ENCODE peak calls at places on chromosomes 1 and 21, in five cellular contexts. K is uterus, D is left lung, S is osteoblast, X is mesendoderm. A is an unnamed sample.

GRCh38 chr1:196678510-196678884 is 26.7 kb downstream of the CFH start:
- DNase-seq in S (no peak), D (no peak), X (peak), K (no peak), A (no peak)

GRCh38 chr21:21675601-21676000 is 677.4 kb downstream of the NCAM2 start:
- DNase-seq in K (no peak), S (no peak), D (no peak), X (no peak), A (no peak)

GRCh38 chr1:15062479-15063099 is 91.0 kb upstream of the TMEM51 start:
- DNase-seq in X (peak), D (no peak), S (peak), K (no peak), A (no peak)

GRCh38 chr21:33455858-33456446 is 23.8 kb downstream of the TMEM50B start:
- DNase-seq in K (no peak), X (no peak), S (no peak), D (no peak), A (no peak)

GRCh38 chr1:109281680-109282496 is 1.1 kb downstream of the PSRC1 start:
- DNase-seq in D (peak), X (no peak), S (peak), K (no peak), A (no peak)

GRCh38 chr1:185894806-185895205 is 160.6 kb downstream of the HMCN1 start:
- DNase-seq in S (no peak), X (no peak), D (no peak), K (no peak), A (no peak)

GRCh38 chr21:26833011-26833410 is 12.2 kb downstream of the ADAMTS1 start:
- DNase-seq in X (no peak), K (no peak), D (peak), S (no peak), A (no peak)

GRCh38 chr1:24635195-24635843 is 7.8 kb upstream of the SRRM1 start:
- DNase-seq in D (no peak), S (peak), X (peak), K (no peak), A (peak)

GRCh38 chr1:165914136-165914798 is 86.9 kb downstream of the UCK2 start:
- DNase-seq in D (no peak), S (peak), X (peak), K (peak), A (peak)

GRCh38 chr1:54117815-54118563 is 34.8 kb downstream of the CDCP2 start:
- DNase-seq in K (no peak), S (peak), D (no peak), X (no peak), A (no peak)

GRCh38 chr1:235006132-235006721 is 122.4 kb downstream of the TOMM20 start:
- DNase-seq in S (no peak), D (no peak), X (no peak), K (no peak), A (no peak)

GRCh38 chr1:235006816-235007215 is 121.8 kb downstream of the TOMM20 start:
- DNase-seq in X (no peak), D (no peak), K (no peak), S (no peak), A (no peak)

GRCh38 chr1:235009561-235010306 is 118.9 kb downstream of the TOMM20 start:
- DNase-seq in D (no peak), X (no peak), S (no peak), K (no peak), A (no peak)

GRCh38 chr1:235009074-235009473 is 119.6 kb downstream of the TOMM20 start:
- DNase-seq in D (no peak), X (no peak), K (no peak), S (no peak), A (no peak)

DNA sequence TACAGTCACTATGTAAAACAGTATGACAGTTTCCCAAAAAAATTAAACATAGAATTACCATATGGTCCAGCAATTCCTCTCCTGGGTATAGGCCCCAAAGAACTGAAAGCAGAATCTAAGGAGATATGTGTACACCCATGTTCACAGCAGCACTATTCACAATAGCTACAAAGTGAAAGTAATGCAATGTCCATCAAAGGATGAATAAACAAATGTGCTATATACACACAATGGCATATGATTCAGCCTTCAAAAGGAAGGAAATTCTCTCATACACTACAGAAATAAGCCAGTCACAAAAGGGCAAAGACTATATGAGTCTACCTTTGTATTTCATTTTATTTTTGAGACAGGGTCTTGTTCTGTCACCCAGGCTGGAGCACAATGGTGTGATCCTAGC is 120.4 kb downstream of the TOMM20 start:
- DNase-seq in S (no peak), K (no peak), D (no peak), X (no peak), A (no peak)
- H3K27ac ChIP-seq in S (no peak), K (no peak), D (no peak), X (no peak), A (no peak)

DNA sequence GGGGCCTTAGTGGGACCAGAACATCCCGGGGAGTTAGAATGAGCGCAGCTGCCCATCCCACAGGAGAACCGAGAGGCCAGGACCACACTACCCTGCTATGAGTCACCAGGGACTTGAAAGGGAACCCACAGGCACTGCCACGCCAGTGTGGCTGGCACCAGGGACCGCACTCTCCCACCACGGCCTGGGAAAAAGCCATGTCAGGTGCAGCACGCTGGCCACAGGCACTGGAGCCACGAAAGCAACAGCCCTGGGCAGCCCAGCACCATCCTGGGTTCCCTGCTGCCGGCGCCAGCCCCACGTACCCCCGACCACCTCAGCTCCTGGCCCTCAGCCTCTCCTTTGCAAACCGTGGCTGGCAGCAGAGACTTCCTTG is 14.1 kb upstream of the TMEM240 start:
- DNase-seq in K (no peak), D (no peak), S (peak), X (no peak), A (no peak)
- H3K27ac ChIP-seq in K (no peak), D (peak), S (peak), X (no peak), A (no peak)

GRCh38 chr1:3355089-3355488 is 99.4 kb upstream of the ARHGEF16 start:
- DNase-seq in X (no peak), K (no peak), S (no peak), D (no peak), A (no peak)

GRCh38 chr1:3352084-3352951 is 102.1 kb upstream of the ARHGEF16 start:
- DNase-seq in X (peak), K (peak), D (no peak), S (no peak), A (no peak)

GRCh38 chr1:3355894-3356826 is 98.3 kb upstream of the ARHGEF16 start:
- DNase-seq in D (no peak), X (no peak), S (no peak), K (no peak), A (no peak)

GRCh38 chr1:3352952-3353331 is 101.5 kb upstream of the ARHGEF16 start:
- DNase-seq in D (no peak), K (peak), X (no peak), S (no peak), A (no peak)

DNA sequence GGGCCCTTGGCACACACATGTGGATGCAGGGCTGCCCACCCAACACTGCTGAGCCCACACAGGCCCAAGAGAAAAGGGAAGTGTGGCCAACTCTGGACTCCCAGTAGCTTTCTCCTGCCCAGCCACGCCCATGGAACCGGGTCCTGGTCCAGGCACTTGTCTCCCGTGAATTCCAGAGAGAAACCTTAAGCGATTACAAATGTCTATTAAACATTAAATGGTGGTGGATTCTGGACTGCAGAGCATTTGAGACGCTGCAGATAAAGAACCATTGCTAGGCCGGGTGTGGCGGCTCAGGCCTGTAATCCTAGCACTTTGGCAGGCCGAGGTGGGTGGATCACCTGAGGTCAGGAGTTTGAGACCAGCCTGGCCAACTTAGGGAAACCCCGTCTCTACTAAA is 100.6 kb upstream of the ARHGEF16 start:
- DNase-seq in D (no peak), K (no peak), X (no peak), S (no peak), A (no peak)
- H3K27ac ChIP-seq in D (no peak), K (peak), X (no peak), S (no peak), A (no peak)

GRCh38 chr1:236536540-236536939 is 12.8 kb downstream of the LGALS8 start:
- DNase-seq in D (no peak), S (no peak), K (no peak), X (no peak), A (no peak)

GRCh38 chr1:236535190-236535589 is 11.4 kb downstream of the LGALS8 start:
- DNase-seq in K (no peak), X (no peak), S (no peak), D (no peak), A (no peak)

GRCh38 chr1:236532850-236533249 is 9.1 kb downstream of the LGALS8 start:
- DNase-seq in X (no peak), D (no peak), S (no peak), K (no peak), A (no peak)

GRCh38 chr1:236535656-236536293 is 12.0 kb downstream of the LGALS8 start:
- DNase-seq in D (no peak), X (peak), S (no peak), K (no peak), A (no peak)

GRCh38 chr1:236534164-236534651 is 10.4 kb downstream of the LGALS8 start:
- DNase-seq in K (no peak), X (no peak), S (peak), D (no peak), A (no peak)
- H3K27ac ChIP-seq in K (no peak), X (no peak), S (peak), D (no peak), A (no peak)

DNA sequence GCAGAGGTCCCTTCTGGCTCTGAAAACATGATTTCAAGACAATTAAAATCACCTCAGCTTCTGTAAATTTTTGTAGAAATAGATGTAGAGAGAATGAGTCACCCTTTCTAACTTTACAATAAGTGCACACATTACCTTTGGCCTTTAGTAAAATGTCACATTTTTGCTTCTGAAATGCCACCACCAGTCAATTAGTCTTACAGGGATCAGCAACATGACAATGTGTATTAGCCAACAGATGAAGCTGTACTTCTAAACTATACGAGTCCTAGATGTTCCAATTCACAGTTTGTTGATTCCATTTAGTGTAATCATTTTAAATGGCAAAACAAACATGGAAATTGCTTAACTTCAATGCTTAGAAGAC is 23.1 kb downstream of the C21orf91 start:
- DNase-seq in S (no peak), X (no peak), D (no peak), K (no peak), A (no peak)
- H3K27ac ChIP-seq in S (no peak), X (no peak), D (no peak), K (no peak), A (no peak)

DNA sequence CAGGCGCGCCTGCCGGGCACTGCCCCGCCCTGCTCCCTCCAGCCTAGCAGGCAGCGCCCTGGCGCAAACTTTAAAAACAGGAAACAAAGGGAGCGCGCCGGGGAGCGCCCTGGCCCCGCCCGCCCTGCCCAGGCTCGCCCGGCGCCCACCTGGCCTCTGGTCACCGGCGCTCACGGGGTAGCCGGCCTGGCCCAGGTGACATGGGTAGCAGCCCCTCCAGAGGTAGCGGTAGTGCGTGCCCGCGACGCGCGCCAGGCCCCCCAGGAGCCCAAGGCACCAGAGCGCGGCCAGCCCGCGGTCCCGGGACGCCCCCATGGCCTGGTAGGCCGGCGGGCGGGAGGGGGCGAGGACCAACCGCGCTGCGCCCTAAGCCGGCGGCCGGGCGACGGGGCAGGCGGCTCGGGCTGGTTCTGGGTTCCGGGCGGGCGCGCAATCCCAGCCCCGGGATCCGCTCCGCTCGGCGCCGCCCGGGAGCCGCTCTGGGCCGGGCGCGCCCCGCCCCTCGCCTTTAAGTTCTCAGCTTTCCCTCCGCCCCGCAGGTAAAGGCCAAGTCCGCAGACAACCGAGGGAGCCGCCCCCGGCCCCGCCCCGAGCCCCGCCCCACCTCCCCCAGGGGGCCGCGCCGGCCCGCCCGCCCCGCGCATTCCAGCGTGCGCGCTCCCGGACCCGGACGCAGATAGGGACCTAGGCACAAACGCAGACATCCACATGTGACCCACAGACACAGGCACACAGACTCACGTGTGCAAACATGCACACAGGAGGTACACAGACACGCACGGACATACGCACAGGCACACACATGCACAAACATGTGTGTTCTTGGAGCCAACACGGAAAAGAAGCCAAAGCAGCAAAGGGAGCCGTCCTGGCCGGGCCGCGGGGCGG is 76.7 kb downstream of the ARHGEF16 start:
- DNase-seq in D (peak), S (peak), X (peak), K (peak), A (no peak)
- H3K27ac ChIP-seq in D (peak), S (peak), X (no peak), K (peak), A (no peak)

GRCh38 chr1:162914601-162915000 is 53.6 kb upstream of the CCDC190 start:
- DNase-seq in S (no peak), D (no peak), K (no peak), X (no peak), A (no peak)

GRCh38 chr1:162919043-162919442 is 58.1 kb upstream of the CCDC190 start:
- DNase-seq in S (no peak), D (peak), X (no peak), K (no peak), A (no peak)

GRCh38 chr1:162918111-162918754 is 57.3 kb upstream of the CCDC190 start:
- DNase-seq in X (no peak), D (no peak), S (no peak), K (no peak), A (no peak)

GRCh38 chr1:162916407-162916806 is 55.4 kb upstream of the CCDC190 start:
- DNase-seq in D (no peak), S (peak), K (no peak), X (no peak), A (no peak)

DNA sequence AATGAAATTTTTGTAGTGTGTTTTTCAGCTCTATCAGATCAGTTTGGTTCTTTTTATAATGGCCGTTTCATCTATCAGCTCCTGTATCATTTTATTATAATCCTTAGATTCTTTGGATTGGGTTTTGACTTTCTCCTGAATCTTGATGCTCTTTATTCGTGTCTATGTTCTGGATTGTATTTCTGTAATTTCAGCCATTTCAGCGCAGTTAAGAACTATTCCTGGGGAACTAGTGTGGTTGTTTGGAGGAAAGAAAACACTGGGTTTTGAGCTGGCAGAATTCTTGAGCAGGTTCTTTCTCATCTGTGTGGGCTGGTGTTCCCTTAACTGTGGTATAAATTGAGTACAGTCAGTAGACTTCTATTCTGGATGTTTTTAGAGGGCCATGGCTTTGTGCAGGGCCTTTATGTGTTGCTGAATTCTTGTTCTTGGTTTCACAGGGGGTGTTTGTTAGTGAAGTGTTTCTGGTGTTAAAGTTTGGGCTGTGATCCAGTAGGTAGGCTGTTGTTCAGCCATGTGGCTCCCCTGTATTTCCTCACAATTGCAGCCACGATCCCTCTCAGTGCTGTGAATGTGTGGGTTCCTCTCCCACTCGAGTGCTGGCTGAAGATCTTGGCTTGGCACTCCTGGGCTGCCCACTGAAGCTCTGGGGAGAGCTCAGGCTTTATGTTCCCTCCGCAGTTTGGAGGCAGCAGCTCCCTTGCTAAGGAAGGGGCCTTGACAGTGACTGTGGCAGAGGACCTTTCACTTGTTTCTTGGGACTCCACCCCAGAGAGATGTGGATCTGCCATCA is 56.0 kb upstream of the CCDC190 start:
- DNase-seq in D (no peak), S (no peak), K (no peak), X (no peak), A (no peak)
- H3K27ac ChIP-seq in D (no peak), S (peak), K (no peak), X (no peak), A (no peak)

DNA sequence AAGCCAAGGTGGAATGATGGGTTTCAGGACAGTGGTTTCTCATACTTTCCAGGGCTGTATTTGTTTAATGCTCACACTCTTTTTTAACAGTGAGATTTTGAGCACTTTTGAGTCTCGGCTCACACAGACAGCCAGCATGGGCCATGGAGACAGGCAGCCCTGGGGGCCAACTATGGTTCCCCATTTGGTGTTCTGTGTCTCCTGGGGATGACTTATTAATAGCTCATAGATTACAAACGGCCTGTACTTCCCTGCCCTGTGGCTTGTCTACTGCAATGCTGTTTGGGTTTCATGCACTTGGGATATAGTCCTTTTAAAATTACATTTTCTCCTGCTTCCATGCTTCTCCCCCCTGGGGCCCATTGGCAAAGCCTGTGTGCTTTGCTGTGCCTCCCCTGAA is 178.3 kb downstream of the KCNJ6 start:
- DNase-seq in S (no peak), K (no peak), X (no peak), D (no peak), A (no peak)
- H3K27ac ChIP-seq in S (no peak), K (no peak), X (no peak), D (no peak), A (no peak)

DNA sequence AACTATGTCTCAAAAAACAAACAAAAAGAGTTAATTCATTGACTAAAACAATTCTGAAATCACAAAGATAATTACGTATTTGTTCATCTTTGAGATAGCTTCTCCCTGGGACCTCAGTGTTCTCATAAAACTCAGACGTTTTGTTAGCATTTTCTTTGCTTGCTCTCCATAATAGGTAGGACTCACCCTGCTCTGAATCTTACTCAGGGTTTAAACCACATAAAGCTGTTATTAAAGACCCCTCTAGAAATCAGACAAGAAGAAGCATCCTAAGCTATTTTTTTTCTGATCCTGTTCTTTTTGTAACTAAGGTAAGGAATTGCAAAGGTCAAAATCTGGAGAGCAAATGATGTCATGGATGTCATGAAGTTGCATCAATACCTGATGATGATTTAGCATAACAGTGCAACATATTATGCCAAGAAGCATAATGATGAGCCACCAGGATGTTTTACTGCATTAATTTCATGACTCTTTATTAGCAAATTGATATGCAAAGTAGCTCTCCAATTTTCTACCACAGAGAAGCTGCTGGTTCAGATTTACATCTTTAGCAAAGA is 2.4 kb downstream of the FBXO42 start:
- DNase-seq in X (peak), K (no peak), S (no peak), D (no peak), A (no peak)
- H3K27ac ChIP-seq in X (no peak), K (peak), S (peak), D (no peak), A (no peak)